ENCODE peak calls at places on chromosome 13, in seven cellular contexts. D, X, I, W, Y, J and V are unnamed samples.

GRCh38 chr13:99830931-99831330 is 140.6 kb downstream of the ZIC5 start:
- DNase-seq in J (no peak), W (no peak), D (no peak), I (no peak), Y (peak), X (no peak), V (no peak)

GRCh38 chr13:77544365-77544764 is 8.9 kb downstream of the SCEL start:
- DNase-seq in W (peak), I (peak), Y (no peak), X (peak), D (no peak), J (no peak), V (no peak)

GRCh38 chr13:30404207-30404606 is 18.1 kb upstream of the UBE2L5 start:
- DNase-seq in I (no peak), X (no peak), D (no peak), W (no peak), Y (no peak), J (no peak), V (no peak)

GRCh38 chr13:89763011-89763410 is 1584.5 kb upstream of the MIR17HG start:
- DNase-seq in W (peak), D (no peak), J (no peak), X (no peak), I (no peak), Y (no peak), V (no peak)

GRCh38 chr13:94673841-94674240 is 38.5 kb downstream of the SOX21 start:
- DNase-seq in D (no peak), I (no peak), Y (peak), W (no peak), J (no peak), X (no peak), V (no peak)

GRCh38 chr13:37175996-37176395 is 70.5 kb upstream of the CSNK1A1L start:
- DNase-seq in X (no peak), W (peak), D (no peak), Y (peak), I (no peak), J (no peak), V (no peak)

GRCh38 chr13:30307194-30307965 is at the start of gene KATNAL1:
- DNase-seq in X (peak), W (peak), J (peak), I (peak), D (peak), Y (peak), V (no peak)

GRCh38 chr13:69585656-69586055 is 522.0 kb upstream of the ATXN8OS start:
- DNase-seq in D (no peak), X (no peak), I (no peak), Y (peak), W (no peak), J (no peak), V (no peak)

GRCh38 chr13:27522847-27523246 is 72.5 kb upstream of the MTIF3 start:
- DNase-seq in D (no peak), J (no peak), W (no peak), X (no peak), Y (no peak), I (no peak), V (no peak)

GRCh38 chr13:60001892-60002291 is 161.8 kb downstream of the DIAPH3 start:
- DNase-seq in D (no peak), I (no peak), X (no peak), Y (no peak), W (peak), J (no peak), V (no peak)

GRCh38 chr13:73598021-73598712 is 536.0 kb downstream of the KLF12 start:
- DNase-seq in D (no peak), Y (no peak), I (no peak), X (no peak), J (peak), W (peak), V (no peak)

GRCh38 chr13:79258489-79258888 is 147.6 kb downstream of the RBM26 start:
- DNase-seq in I (no peak), W (no peak), Y (no peak), J (no peak), X (no peak), D (no peak), V (no peak)

GRCh38 chr13:31697290-31697689 is 42.0 kb upstream of the RXFP2 start:
- DNase-seq in W (peak), D (no peak), X (no peak), J (no peak), Y (peak), I (no peak), V (no peak)

GRCh38 chr13:113882716-113883115 is 18.8 kb upstream of the GAS6 start:
- DNase-seq in I (no peak), Y (no peak), J (no peak), W (no peak), X (no peak), D (no peak), V (no peak)

GRCh38 chr13:41188584-41188983 is 5.8 kb downstream of the KBTBD7 start:
- DNase-seq in I (no peak), J (no peak), D (peak), X (no peak), W (peak), Y (no peak), V (no peak)

GRCh38 chr13:49300716-49301589 is 53.2 kb downstream of the CDADC1 start:
- DNase-seq in I (no peak), X (no peak), D (peak), J (peak), W (peak), Y (peak), V (peak)

GRCh38 chr13:48600374-48601364 is 53.1 kb upstream of the CYSLTR2 start:
- DNase-seq in J (no peak), I (no peak), Y (peak), W (peak), D (peak), X (no peak), V (no peak)

GRCh38 chr13:110711778-110712070 is 1.8 kb upstream of the ING1 start:
- DNase-seq in D (no peak), I (no peak), Y (no peak), J (no peak), W (peak), X (no peak), V (no peak)

GRCh38 chr13:106151056-106151699 is 384.3 kb downstream of the EFNB2 start:
- DNase-seq in X (no peak), I (no peak), D (peak), J (peak), W (peak), Y (peak), V (peak)

GRCh38 chr13:46961719-46962118 is 64.9 kb upstream of the HTR2A start:
- DNase-seq in X (no peak), J (peak), W (peak), I (no peak), D (no peak), Y (peak), V (no peak)